ENCODE peak calls at places on chromosomes 13 and 19, in seven cellular contexts. J is ovary, M is IMR-90, U is A549, Z is spleen, E is HCT116, S is gastrocnemius medialis. H is an unnamed sample.

GRCh38 chr13:110700186-110700585 is 5.7 kb downstream of the CARS2 start:
- DNase-seq in J (no peak), M (no peak), U (no peak), Z (peak), E (no peak), S (no peak), H (no peak)

GRCh38 chr19:40419066-40419612 is 6.0 kb upstream of the PRX start:
- DNase-seq in J (no peak), M (no peak), U (no peak), Z (no peak), E (no peak), S (no peak), H (no peak)

GRCh38 chr13:95239293-95239692 is 62.0 kb downstream of the ABCC4 start:
- DNase-seq in J (no peak), M (peak), U (no peak), Z (no peak), E (no peak), S (no peak), H (no peak)

GRCh38 chr13:111360452-111360851 is 40.0 kb downstream of the TEX29 start:
- DNase-seq in J (no peak), M (no peak), U (no peak), Z (no peak), E (no peak), S (no peak), H (no peak)

GRCh38 chr13:113216165-113217056 is 7.0 kb downstream of the CUL4A start:
- DNase-seq in J (no peak), M (peak), U (peak), Z (peak), E (peak), S (peak), H (no peak)

GRCh38 chr19:17766543-17767131 is 15.4 kb downstream of the FCHO1 start:
- DNase-seq in J (peak), M (peak), U (peak), Z (peak), E (peak), S (peak), H (peak)

GRCh38 chr13:85241045-85241444 is 558.2 kb downstream of the SLITRK6 start:
- DNase-seq in J (no peak), M (peak), U (no peak), Z (no peak), E (peak), S (no peak), H (no peak)

GRCh38 chr19:17872251-17873001 is 681 bp downstream of the SLC5A5 start:
- DNase-seq in J (no peak), M (no peak), U (no peak), Z (peak), E (no peak), S (no peak), H (no peak)

GRCh38 chr19:47057328-47057727 is 8.9 kb upstream of the TMEM160 start:
- DNase-seq in J (no peak), M (peak), U (no peak), Z (no peak), E (no peak), S (no peak), H (no peak)

GRCh38 chr19:43432866-43433673 is 18.4 kb downstream of the TEX101 start:
- DNase-seq in J (peak), M (peak), U (peak), Z (peak), E (peak), S (no peak), H (peak)

GRCh38 chr19:39154626-39155100 is 29.1 kb downstream of the PAK4 start:
- DNase-seq in J (no peak), M (no peak), U (peak), Z (no peak), E (peak), S (no peak), H (peak)

GRCh38 chr19:41018736-41019290 is 27.7 kb downstream of the CYP2B6 start:
- DNase-seq in J (no peak), M (no peak), U (no peak), Z (no peak), E (no peak), S (no peak), H (no peak)

GRCh38 chr19:39127812-39128510 is 2.4 kb downstream of the PAK4 start:
- DNase-seq in J (no peak), M (no peak), U (no peak), Z (no peak), E (no peak), S (no peak), H (no peak)

GRCh38 chr19:49145485-49146407 is 9.4 kb downstream of the HRC start:
- DNase-seq in J (peak), M (peak), U (peak), Z (peak), E (peak), S (peak), H (no peak)

GRCh38 chr19:10979950-10980349 is 19.1 kb downstream of the SMARCA4 start:
- DNase-seq in J (no peak), M (no peak), U (no peak), Z (no peak), E (no peak), S (no peak), H (no peak)

GRCh38 chr19:873084-874019 is 13.9 kb downstream of the CFD start:
- DNase-seq in J (no peak), M (peak), U (peak), Z (peak), E (peak), S (peak), H (no peak)

GRCh38 chr13:110464547-110465343 is 96.8 kb downstream of the RAB20 start:
- DNase-seq in J (no peak), M (no peak), U (no peak), Z (no peak), E (no peak), S (no peak), H (no peak)

GRCh38 chr13:89520468-89520867 is 1827.0 kb upstream of the MIR17HG start:
- DNase-seq in J (no peak), M (no peak), U (no peak), Z (no peak), E (no peak), S (no peak), H (no peak)

GRCh38 chr13:111474136-111475002 is 153.9 kb downstream of the TEX29 start:
- DNase-seq in J (no peak), M (peak), U (peak), Z (no peak), E (peak), S (no peak), H (peak)

GRCh38 chr19:49150106-49150943 is 4.9 kb downstream of the HRC start:
- DNase-seq in J (peak), M (peak), U (peak), Z (peak), E (peak), S (peak), H (peak)

GRCh38 chr19:55679343-55680257 is 4.6 kb downstream of the EPN1 start:
- DNase-seq in J (no peak), M (peak), U (no peak), Z (no peak), E (no peak), S (no peak), H (no peak)

GRCh38 chr13:77031869-77032268 is 4.9 kb upstream of the FBXL3 start:
- DNase-seq in J (no peak), M (no peak), U (no peak), Z (no peak), E (no peak), S (no peak), H (no peak)

GRCh38 chr13:25980255-25980654 is 71.6 kb downstream of the SHISA2 start:
- DNase-seq in J (no peak), M (peak), U (peak), Z (no peak), E (peak), S (no peak), H (no peak)

GRCh38 chr13:98454389-98454881 is 122.5 kb downstream of the STK24 start:
- DNase-seq in J (no peak), M (peak), U (peak), Z (no peak), E (no peak), S (no peak), H (no peak)

GRCh38 chr13:31045621-31046081 is 113.2 kb downstream of the TEX26 start:
- DNase-seq in J (peak), M (peak), U (peak), Z (no peak), E (peak), S (peak), H (peak)

GRCh38 chr19:32642771-32643170 is 32.2 kb downstream of the ANKRD27 start:
- DNase-seq in J (no peak), M (no peak), U (no peak), Z (peak), E (no peak), S (no peak), H (no peak)

GRCh38 chr19:6593651-6594416 is 2.9 kb upstream of the CD70 start:
- DNase-seq in J (no peak), M (no peak), U (no peak), Z (no peak), E (no peak), S (no peak), H (no peak)

GRCh38 chr13:34129422-34129821 is 311.5 kb downstream of the RFC3 start:
- DNase-seq in J (no peak), M (no peak), U (no peak), Z (no peak), E (no peak), S (no peak), H (no peak)
- H3K4me3 ChIP-seq in J (no peak), M (no peak), U (no peak), Z (no peak), E (no peak), S (no peak), H (no peak)

DNA sequence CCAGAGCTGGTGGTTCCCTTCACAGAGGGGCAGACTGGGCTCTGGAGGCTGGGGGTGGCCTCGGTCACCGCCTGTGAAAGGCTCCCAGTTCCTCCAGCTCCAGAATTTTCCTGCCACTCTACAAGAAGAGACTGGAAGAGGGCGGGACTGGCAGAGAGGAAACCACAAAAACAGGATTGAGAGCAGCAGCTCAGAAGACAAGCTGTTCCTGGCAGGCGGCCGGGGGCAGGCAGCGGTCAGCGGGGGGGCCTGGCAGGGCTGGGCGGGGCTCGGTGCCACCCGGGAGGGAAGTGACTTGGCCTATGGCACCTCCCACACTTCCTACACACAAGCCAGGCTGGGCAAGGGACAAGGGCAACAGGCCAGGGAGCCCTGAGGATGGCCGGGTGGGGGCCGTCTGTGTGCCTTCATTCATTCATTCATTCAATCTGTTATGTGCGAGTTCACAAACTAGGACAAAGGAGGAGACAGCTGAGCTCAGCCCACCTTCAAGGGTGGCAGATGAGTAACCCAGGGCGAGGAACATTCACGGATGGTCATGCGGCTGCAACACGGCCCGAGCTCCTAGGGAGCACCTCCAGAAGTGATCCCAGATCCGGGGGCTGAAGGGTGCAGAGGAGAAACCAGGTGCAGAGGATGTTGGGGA is 16.9 kb upstream of the BTBD2 start:
- DNase-seq in J (peak), M (peak), U (peak), Z (peak), E (peak), S (peak), H (peak)
- TF ChIP-seq POLR2A in J (no peak), M (no peak), U (peak), Z (no peak), E (no peak), S (peak), H (no peak)

GRCh38 chr19:37920591-37921450 is 13.8 kb downstream of the SIPA1L3 start:
- DNase-seq in J (no peak), M (no peak), U (no peak), Z (no peak), E (no peak), S (no peak), H (no peak)

GRCh38 chr19:37909661-37910199 is 2.7 kb downstream of the SIPA1L3 start:
- DNase-seq in J (no peak), M (no peak), U (no peak), Z (no peak), E (no peak), S (no peak), H (no peak)

DNA sequence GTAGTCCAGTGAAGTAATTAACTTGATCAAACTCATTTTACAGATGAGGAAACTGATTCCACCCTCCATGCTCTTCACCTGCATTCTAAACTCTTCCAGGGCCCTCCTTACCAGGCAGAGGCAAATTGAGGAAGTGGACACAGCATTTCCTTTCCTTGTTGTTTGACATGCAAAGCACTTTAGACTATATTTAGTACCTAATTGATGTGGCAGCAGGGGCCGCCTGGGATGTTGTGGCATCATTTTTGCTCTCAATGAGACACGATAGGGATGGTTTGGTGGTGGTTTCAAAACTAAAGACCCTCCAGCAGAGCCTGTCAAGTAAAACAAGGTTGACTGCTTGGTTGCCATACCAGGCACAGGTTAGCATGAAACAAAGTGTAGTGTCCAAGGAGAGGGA is 7.9 kb downstream of the SIPA1L3 start:
- DNase-seq in J (no peak), M (no peak), U (no peak), Z (no peak), E (no peak), S (no peak), H (no peak)
- H3K4me3 ChIP-seq in J (no peak), M (no peak), U (no peak), Z (no peak), E (no peak), S (no peak), H (no peak)

DNA sequence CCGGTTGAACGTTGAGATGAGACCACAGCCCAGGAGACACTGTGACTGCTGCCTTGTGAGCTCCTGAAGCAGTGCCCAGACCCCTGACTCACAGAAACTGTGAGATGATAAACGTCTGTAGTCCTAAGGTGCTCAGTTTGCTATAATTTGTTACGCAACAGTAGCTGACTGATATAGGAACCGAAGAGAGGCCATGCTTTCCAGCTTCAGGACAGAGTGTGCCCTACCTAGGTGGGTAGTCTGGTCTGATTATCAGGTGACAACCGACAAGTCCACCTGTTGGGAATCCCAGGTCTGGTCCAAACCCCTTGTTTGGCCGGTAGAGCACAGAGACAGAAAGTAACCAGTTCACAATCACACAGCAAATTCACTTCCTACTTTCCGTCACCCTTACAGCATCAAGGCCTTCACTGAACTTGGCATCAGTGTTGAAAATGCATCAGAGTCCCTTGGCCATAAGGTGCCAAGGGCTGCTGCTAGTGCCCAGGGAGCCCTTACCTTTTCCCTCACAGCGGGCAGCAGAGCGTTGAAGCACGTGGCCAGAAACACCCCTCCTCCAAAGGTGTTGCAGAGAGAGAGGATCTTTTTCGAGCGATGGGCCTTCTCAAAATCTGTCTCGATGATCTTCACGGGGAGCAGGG is 3.1 kb downstream of the SLC39A3 start:
- DNase-seq in J (no peak), M (no peak), U (no peak), Z (no peak), E (no peak), S (no peak), H (no peak)
- TF ChIP-seq POLR2A in J (no peak), M (no peak), U (no peak), Z (no peak), E (no peak), S (no peak), H (no peak)

DNA sequence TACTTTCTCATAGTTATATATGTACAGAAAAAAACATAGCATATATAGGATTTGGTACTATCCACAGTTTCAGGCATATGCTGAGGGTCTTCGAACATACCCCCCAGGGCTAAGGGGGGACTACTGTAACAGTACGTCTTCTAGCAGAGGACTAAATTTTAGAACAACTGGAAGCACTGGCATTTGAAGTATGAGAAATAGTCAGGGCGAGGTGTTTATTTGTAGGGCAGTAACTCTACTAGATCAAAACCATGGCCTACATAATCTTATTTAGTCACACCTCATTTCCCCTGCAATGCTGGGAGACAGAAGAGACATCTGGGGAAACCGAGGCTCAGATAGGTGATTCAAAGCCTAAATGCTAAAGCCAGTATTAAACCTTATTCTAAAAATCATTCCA is 245.7 kb downstream of the DCT start:
- DNase-seq in J (no peak), M (no peak), U (no peak), Z (no peak), E (no peak), S (no peak), H (no peak)
- H3K4me3 ChIP-seq in J (no peak), M (no peak), U (no peak), Z (no peak), E (no peak), S (no peak), H (no peak)

DNA sequence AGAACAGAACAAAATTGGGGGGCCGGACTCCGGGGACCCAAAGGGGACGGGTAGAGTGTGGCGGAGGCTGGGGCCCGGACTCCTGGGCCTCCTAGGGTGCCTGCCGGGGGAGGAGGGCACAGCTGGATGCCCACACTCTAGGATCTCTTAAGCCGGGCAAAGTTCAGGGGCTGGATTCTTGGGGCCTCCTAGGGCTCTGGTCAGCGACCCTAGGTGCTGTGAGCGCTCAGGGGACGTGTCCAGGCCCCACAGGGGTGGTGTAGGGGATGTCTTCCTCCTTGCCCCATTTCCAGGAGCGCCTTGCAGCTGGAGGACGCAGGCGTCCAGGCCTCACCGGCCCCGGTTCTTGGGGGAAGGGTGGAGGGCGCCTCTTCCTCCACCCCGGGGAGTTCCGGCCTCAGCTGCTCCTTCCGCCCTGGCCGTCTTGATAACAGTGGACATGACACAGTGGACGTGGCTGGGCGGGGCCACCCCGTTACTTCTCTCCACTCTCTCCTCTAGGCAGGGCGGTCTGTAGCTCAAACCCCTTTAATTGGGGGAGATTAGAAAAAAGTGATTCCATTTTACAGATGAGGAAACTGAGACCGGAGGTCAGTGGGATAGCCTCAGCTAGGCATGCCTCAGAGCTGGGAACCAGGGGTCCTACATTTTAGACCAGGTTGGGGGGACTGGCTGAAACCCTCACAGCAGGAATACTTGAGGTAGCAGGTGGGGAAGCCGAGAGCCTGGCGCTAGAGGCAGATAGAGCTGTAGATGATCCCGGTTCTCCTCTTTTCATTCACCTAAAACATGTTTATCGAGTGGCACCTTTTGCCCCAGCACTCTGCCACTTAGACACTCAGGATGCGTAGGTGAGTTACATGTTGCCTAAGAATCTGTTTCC is 705 bp downstream of the STXBP2 start:
- DNase-seq in J (no peak), M (no peak), U (no peak), Z (peak), E (no peak), S (no peak), H (no peak)
- TF ChIP-seq POLR2A in J (no peak), M (no peak), U (no peak), Z (no peak), E (no peak), S (no peak), H (no peak)